ENCODE peak calls at places on chromosomes 12 and 14, in seven cellular contexts. W is Panc1, N is suprapubic skin, H is GM23338, G is HepG2, E is H1, P is transverse colon. A is an unnamed sample. For H3K4me1, the result is how much of the 10 kb centered on the place peaks cover.

GRCh38 chr12:51071663-51072062 is 11.7 kb downstream of the CSRNP2 start:
- DNase-seq in W (no peak), N (peak), H (no peak), G (peak), E (no peak), P (no peak), A (no peak)

GRCh38 chr14:38107216-38107631 is 100.5 kb upstream of the SSTR1 start:
- DNase-seq in W (no peak), N (no peak), H (no peak), G (no peak), E (no peak), P (no peak), A (no peak)

GRCh38 chr12:46661161-46661845 is 164.5 kb downstream of the SLC38A4 start:
- DNase-seq in W (peak), N (no peak), H (peak), G (peak), E (no peak), P (no peak), A (no peak)

GRCh38 chr12:9751204-9752144 is 9.2 kb downstream of the CD69 start:
- DNase-seq in W (no peak), N (no peak), H (peak), G (peak), E (no peak), P (no peak), A (no peak)

GRCh38 chr12:79069009-79069408 is 204.4 kb downstream of the SYT1 start:
- DNase-seq in W (no peak), N (no peak), H (no peak), G (no peak), E (no peak), P (no peak), A (no peak)

GRCh38 chr14:101721951-101722661 is 39.4 kb upstream of the PPP2R5C start:
- DNase-seq in W (no peak), N (peak), H (peak), G (peak), E (no peak), P (peak), A (peak)

GRCh38 chr14:56703947-56704346 is 106.3 kb downstream of the OTX2 start:
- DNase-seq in W (no peak), N (no peak), H (peak), G (no peak), E (no peak), P (no peak), A (no peak)

GRCh38 chr14:61453103-61453767 is 131.9 kb downstream of the PRKCH start:
- DNase-seq in W (no peak), N (no peak), H (no peak), G (no peak), E (no peak), P (no peak), A (no peak)

GRCh38 chr14:100709252-100709955 is 17.3 kb upstream of the DLK1 start:
- DNase-seq in W (no peak), N (no peak), H (peak), G (no peak), E (no peak), P (no peak), A (no peak)

GRCh38 chr12:114682101-114682919 is 1.7 kb downstream of the TBX3 start:
- DNase-seq in W (no peak), N (no peak), H (peak), G (no peak), E (no peak), P (no peak), A (no peak)

GRCh38 chr14:34684578-34684977 is 29.8 kb downstream of the CFL2 start:
- DNase-seq in W (no peak), N (no peak), H (no peak), G (no peak), E (no peak), P (no peak), A (no peak)

GRCh38 chr14:52683985-52684520 is 11.3 kb downstream of the ERO1A start:
- DNase-seq in W (no peak), N (no peak), H (no peak), G (no peak), E (no peak), P (no peak), A (no peak)

GRCh38 chr12:94615284-94616216 is 34.8 kb downstream of the TMCC3 start:
- DNase-seq in W (no peak), N (no peak), H (no peak), G (peak), E (no peak), P (peak), A (no peak)
- H3K4me1 ChIP-seq in W (under half), N (under half), H (under half), G (under half), E (under half), P (under half), A (under half)

GRCh38 chr12:12474471-12474928 is 88.2 kb downstream of the DUSP16 start:
- DNase-seq in W (no peak), N (no peak), H (no peak), G (no peak), E (peak), P (no peak), A (no peak)
- TF ChIP-seq POLR2AphosphoS5 in W (no peak), N (no peak), H (no peak), G (no peak), E (no peak), P (no peak), A (no peak)

GRCh38 chr12:132495165-132495544 is 5.2 kb downstream of the FBRSL1 start:
- DNase-seq in W (no peak), N (no peak), H (no peak), G (no peak), E (no peak), P (no peak), A (no peak)
- H3K4me1 ChIP-seq in W (under half), N (half or more), H (under half), G (half or more), E (under half), P (half or more), A (half or more)

GRCh38 chr14:99562848-99563748 is 40.9 kb downstream of the CCDC85C start:
- DNase-seq in W (no peak), N (no peak), H (peak), G (peak), E (peak), P (peak), A (peak)
- TF ChIP-seq POLR2AphosphoS5 in W (no peak), N (no peak), H (peak), G (no peak), E (no peak), P (peak), A (no peak)

GRCh38 chr12:47777151-47777550 is 4.1 kb downstream of the SLC48A1 start:
- DNase-seq in W (no peak), N (no peak), H (no peak), G (no peak), E (no peak), P (no peak), A (no peak)
- H3K4me1 ChIP-seq in W (under half), N (half or more), H (under half), G (under half), E (under half), P (half or more), A (half or more)

DNA sequence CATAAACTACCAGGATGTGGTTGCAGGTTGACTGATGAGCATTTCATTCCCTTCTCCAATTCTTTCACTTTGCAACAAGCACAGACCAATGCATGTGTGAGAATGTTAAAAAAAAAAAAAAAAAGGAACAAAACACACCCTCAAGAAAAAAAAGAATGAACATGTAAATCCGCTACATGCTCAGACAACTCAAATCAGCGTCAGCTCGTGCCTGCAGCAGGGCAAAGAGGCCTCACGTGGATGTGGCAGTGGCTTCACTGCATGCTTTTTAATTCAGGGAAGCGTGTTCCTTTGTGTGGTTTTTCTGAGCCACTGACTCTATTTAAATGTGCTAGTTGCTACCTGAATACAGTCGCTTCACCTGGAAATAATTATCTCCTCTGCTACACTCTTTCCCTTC is 55.1 kb downstream of the PPP1R36 start:
- DNase-seq in W (no peak), N (no peak), H (no peak), G (no peak), E (peak), P (no peak), A (no peak)
- TF ChIP-seq POLR2AphosphoS5 in W (no peak), N (no peak), H (no peak), G (no peak), E (no peak), P (no peak), A (no peak)

GRCh38 chr12:66965613-66966012 is 286.7 kb upstream of the GRIP1 start:
- DNase-seq in W (no peak), N (no peak), H (no peak), G (no peak), E (no peak), P (no peak), A (no peak)

GRCh38 chr12:66963901-66964300 is 285.0 kb upstream of the GRIP1 start:
- DNase-seq in W (no peak), N (no peak), H (no peak), G (no peak), E (no peak), P (no peak), A (no peak)

GRCh38 chr12:66960704-66961690 is 282.1 kb upstream of the GRIP1 start:
- DNase-seq in W (no peak), N (no peak), H (peak), G (no peak), E (no peak), P (no peak), A (no peak)

GRCh38 chr12:66962316-66962715 is 283.4 kb upstream of the GRIP1 start:
- DNase-seq in W (no peak), N (no peak), H (no peak), G (no peak), E (no peak), P (no peak), A (no peak)

DNA sequence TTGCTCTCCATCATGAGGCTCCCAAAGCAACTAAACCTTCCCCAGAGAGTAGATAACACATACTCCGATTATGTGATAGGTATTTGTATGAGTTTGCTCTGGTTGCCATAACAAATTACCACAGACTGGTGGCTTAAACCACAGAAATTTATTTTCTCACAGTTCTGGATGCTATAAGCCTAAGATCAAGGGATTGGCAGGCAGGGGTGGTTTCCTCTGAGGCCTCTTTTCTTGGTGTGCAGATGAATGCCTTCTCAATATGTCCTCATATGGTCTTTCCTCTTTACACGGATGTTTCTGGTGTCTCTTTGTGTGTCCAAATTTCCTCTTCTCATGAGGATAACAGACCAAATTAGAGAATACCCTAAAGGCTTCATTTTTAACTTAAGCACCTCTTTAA is 285.8 kb upstream of the GRIP1 start:
- DNase-seq in W (no peak), N (no peak), H (no peak), G (no peak), E (no peak), P (no peak), A (no peak)
- H3K4me1 ChIP-seq in W (under half), N (under half), H (under half), G (under half), E (under half), P (under half), A (under half)